ENCODE peak calls at places on chromosomes 13 and 19, in eight cellular contexts. D is kidney glomerular epithelial cell; J is bronchial epithelial cell; K is ovary; P is neural crest cell; A is stimulated activated CD4-positive, alpha-beta T cell treated with anti-CD3 and anti-CD28 coated beads, Interleukin-12 subunit alpha, Interleukin-12 subunit beta, amount 100 ng/mL, for 4 hours; G is HT1080; L is caudate nucleus. F is an unnamed sample.

GRCh38 chr13:48431431-48431830 is 18.5 kb upstream of the LPAR6 start:
- DNase-seq in D (no peak), J (no peak), K (no peak), P (no peak), A (no peak), G (no peak), L (no peak), F (no peak)

GRCh38 chr13:48750588-48751383 is 97.1 kb downstream of the CYSLTR2 start:
- DNase-seq in D (no peak), J (no peak), K (peak), P (no peak), A (no peak), G (no peak), L (no peak), F (no peak)

GRCh38 chr19:47663911-47664771 is 49.1 kb upstream of the EHD2 start:
- DNase-seq in D (peak), J (peak), K (peak), P (no peak), A (no peak), G (peak), L (no peak), F (peak)

GRCh38 chr19:46639356-46640061 is 3.5 kb upstream of the GNG8 start:
- DNase-seq in D (no peak), J (no peak), K (peak), P (peak), A (no peak), G (peak), L (no peak), F (no peak)

GRCh38 chr13:81738364-81738763 is 1397.4 kb upstream of the SPRY2 start:
- DNase-seq in D (peak), J (peak), K (no peak), P (no peak), A (no peak), G (peak), L (no peak), F (no peak)

GRCh38 chr13:69580255-69580654 is 527.4 kb upstream of the ATXN8OS start:
- DNase-seq in D (no peak), J (peak), K (no peak), P (no peak), A (no peak), G (no peak), L (no peak), F (no peak)

GRCh38 chr19:45887311-45887710 is 1.4 kb upstream of the IRF2BP1 start:
- DNase-seq in D (no peak), J (no peak), K (peak), P (no peak), A (no peak), G (no peak), L (no peak), F (no peak)

GRCh38 chr19:40279120-40279551 is 6.0 kb downstream of the AKT2 start:
- DNase-seq in D (no peak), J (no peak), K (peak), P (no peak), A (no peak), G (no peak), L (peak), F (peak)

GRCh38 chr19:51600940-51601575 is 29.1 kb downstream of the SIGLEC5 start:
- DNase-seq in D (no peak), J (no peak), K (no peak), P (no peak), A (no peak), G (no peak), L (no peak), F (no peak)

GRCh38 chr13:76729690-76730089 is 156.5 kb downstream of the KCTD12 start:
- DNase-seq in D (no peak), J (no peak), K (no peak), P (no peak), A (no peak), G (no peak), L (no peak), F (no peak)

GRCh38 chr13:95298169-95298940 is 2.9 kb downstream of the ABCC4 start:
- DNase-seq in D (no peak), J (peak), K (no peak), P (no peak), A (no peak), G (no peak), L (no peak), F (no peak)

GRCh38 chr13:45231722-45232121 is 30.9 kb upstream of the KCTD4 start:
- DNase-seq in D (peak), J (peak), K (no peak), P (no peak), A (no peak), G (no peak), L (no peak), F (no peak)

GRCh38 chr13:44052843-44053607 is 173.3 kb downstream of the LACC1 start:
- DNase-seq in D (peak), J (peak), K (peak), P (no peak), A (no peak), G (no peak), L (no peak), F (no peak)

GRCh38 chr13:94009696-94010095 is 469.8 kb downstream of the DCT start:
- DNase-seq in D (no peak), J (peak), K (no peak), P (no peak), A (no peak), G (no peak), L (no peak), F (no peak)

GRCh38 chr13:109144693-109145437 is 515.5 kb downstream of the MYO16 start:
- DNase-seq in D (no peak), J (peak), K (no peak), P (no peak), A (no peak), G (no peak), L (no peak), F (no peak)

F was measured in chondrocyte.